ENCODE peak calls at places on chromosome 2, in nine cellular contexts. M is CD4-positive, alpha-beta memory T cell; B is Panc1; U is substantia nigra; D is fibroblast of the conjunctiva; G is SW 1271; W is H7; Z is NAMALWA; L is AG10803. V is an unnamed sample.

GRCh38 chr2:30807249-30807648 is at the start of gene CAPN13:
- DNase-seq in M (no peak), B (no peak), U (no peak), D (no peak), G (no peak), W (peak; percentile 64), Z (no peak), L (no peak), V (no peak)

GRCh38 chr2:9967053-9967775 is 15.7 kb downstream of the GRHL1 start:
- DNase-seq in M (no peak), B (no peak), U (no peak), D (no peak), G (no peak), W (no peak), Z (peak; percentile 83), L (no peak), V (no peak)

GRCh38 chr2:43332653-43333052 is 106.2 kb upstream of the ZFP36L2 start:
- DNase-seq in M (no peak), B (no peak), U (no peak), D (no peak), G (no peak), W (no peak), Z (no peak), L (no peak), V (no peak)

GRCh38 chr2:1685957-1686783 is 58.1 kb downstream of the PXDN start:
- DNase-seq in M (no peak), B (no peak), U (no peak), D (no peak), G (peak; percentile 37), W (peak; percentile 82), Z (no peak), L (peak; percentile 29), V (no peak)

GRCh38 chr2:184371641-184372040 is 226.7 kb upstream of the ZNF804A start:
- DNase-seq in M (no peak), B (no peak), U (no peak), D (no peak), G (no peak), W (no peak), Z (no peak), L (no peak), V (no peak)

GRCh38 chr2:201157694-201158093 is 25.2 kb upstream of the CASP10 start:
- DNase-seq in M (no peak), B (no peak), U (no peak), D (no peak), G (no peak), W (no peak), Z (no peak), L (no peak), V (no peak)

GRCh38 chr2:198383392-198383791 is 579.0 kb downstream of the PLCL1 start:
- DNase-seq in M (no peak), B (no peak), U (no peak), D (no peak), G (no peak), W (no peak), Z (no peak), L (no peak), V (no peak)

GRCh38 chr2:205283721-205284270 is 398.5 kb upstream of the NRP2 start:
- DNase-seq in M (no peak), B (no peak), U (no peak), D (no peak), G (no peak), W (no peak), Z (no peak), L (no peak), V (no peak)

GRCh38 chr2:231410293-231411004 is 14.9 kb downstream of the B3GNT7 start:
- DNase-seq in M (no peak), B (no peak), U (no peak), D (no peak), G (no peak), W (peak; percentile 72), Z (peak; percentile 34), L (no peak), V (no peak)

GRCh38 chr2:69958480-69958879 is 3.0 kb downstream of the ASPRV1 start:
- DNase-seq in M (no peak), B (no peak), U (no peak), D (no peak), G (no peak), W (no peak), Z (no peak), L (no peak), V (no peak)

GRCh38 chr2:240238201-240238600 is 97.7 kb upstream of the OTOS start:
- DNase-seq in M (no peak), B (no peak), U (no peak), D (no peak), G (no peak), W (no peak), Z (no peak), L (no peak), V (no peak)

GRCh38 chr2:25078171-25079049 is 36.5 kb downstream of the EFR3B start:
- DNase-seq in M (no peak), B (peak; percentile 69), U (no peak), D (no peak), G (peak; percentile 82), W (no peak), Z (no peak), L (peak; percentile 51), V (peak; percentile 72)

GRCh38 chr2:86079981-86080911 is 25.4 kb downstream of the POLR1A start:
- DNase-seq in M (peak; percentile 87), B (peak; percentile 25), U (peak; percentile 47), D (peak; percentile 56), G (peak; percentile 41), W (peak; percentile 73), Z (peak; percentile 85), L (peak; percentile 66), V (peak; percentile 21)

GRCh38 chr2:71380665-71381064 is 49.1 kb downstream of the ZNF638 start:
- DNase-seq in M (no peak), B (no peak), U (no peak), D (no peak), G (no peak), W (no peak), Z (no peak), L (peak; percentile 16), V (peak; percentile 18)

GRCh38 chr2:20429528-20429927 is 17.3 kb upstream of the RHOB start:
- DNase-seq in M (no peak), B (no peak), U (no peak), D (no peak), G (no peak), W (no peak), Z (peak; percentile 19), L (no peak), V (no peak)

GRCh38 chr2:241138471-241138870 is 10.8 kb downstream of the PASK start:
- DNase-seq in M (no peak), B (no peak), U (no peak), D (no peak), G (no peak), W (no peak), Z (no peak), L (no peak), V (no peak)